ENCODE peak calls at places on chromosomes 5 and 9, in six cellular contexts. A is activated CD4-positive, CD25-positive, alpha-beta regulatory T cell; B is posterior cingulate gyrus; N is mesendoderm; Q is left ventricle myocardium inferior; F is uterus. W is an unnamed sample.

GRCh38 chr5:62742214-62742613 is 163.6 kb downstream of the LRRC70 start:
- DNase-seq in N (no peak), Q (no peak), A (no peak), F (no peak), B (no peak), W (no peak)

GRCh38 chr5:88877826-88878225 is 5.2 kb downstream of the MEF2C start:
- DNase-seq in N (no peak), A (no peak), F (no peak), Q (no peak), B (no peak), W (no peak)

GRCh38 chr5:72066658-72067057 is 40.6 kb upstream of the MAP1B start:
- DNase-seq in B (no peak), A (no peak), F (no peak), N (peak), Q (no peak), W (no peak)

GRCh38 chr5:176535655-176536131 is 1.5 kb downstream of the RNF44 start:
- DNase-seq in A (no peak), N (no peak), F (no peak), B (no peak), Q (no peak), W (no peak)

GRCh38 chr9:107874591-107875374 is 385.2 kb upstream of the KLF4 start:
- DNase-seq in Q (no peak), B (no peak), N (no peak), A (no peak), F (no peak), W (no peak)

GRCh38 chr9:7976167-7976755 is 176.7 kb upstream of the DMAC1 start:
- DNase-seq in F (no peak), B (no peak), N (no peak), A (peak), Q (no peak), W (no peak)

GRCh38 chr5:10250804-10251276 is 760 bp downstream of the CCT5 start:
- DNase-seq in Q (no peak), F (no peak), B (no peak), N (peak), A (no peak), W (no peak)

GRCh38 chr5:135392256-135392655 is 6.8 kb downstream of the MACROH2A1 start:
- DNase-seq in F (no peak), N (no peak), Q (no peak), B (no peak), A (no peak), W (no peak)

GRCh38 chr9:127528407-127529251 is 77.3 kb downstream of the LRSAM1 start:
- DNase-seq in N (peak), B (no peak), A (no peak), Q (no peak), F (no peak), W (no peak)

GRCh38 chr5:32312194-32312681 is 501 bp downstream of the MTMR12 start:
- DNase-seq in B (peak), A (peak), Q (peak), F (peak), N (peak), W (peak)

GRCh38 chr5:78544531-78545200 is 103.9 kb downstream of the LHFPL2 start:
- DNase-seq in F (peak), Q (no peak), B (no peak), N (no peak), A (no peak), W (no peak)

GRCh38 chr5:59842999-59843398 is 50.5 kb downstream of the PDE4D start:
- DNase-seq in B (no peak), F (no peak), Q (no peak), N (no peak), A (no peak), W (no peak)

GRCh38 chr5:95734916-95735315 is 3.8 kb downstream of the RHOBTB3 start:
- DNase-seq in B (no peak), A (no peak), Q (no peak), N (no peak), F (no peak), W (no peak)

GRCh38 chr9:114037961-114038723 is 40.0 kb downstream of the AMBP start:
- DNase-seq in A (no peak), N (peak), B (no peak), F (no peak), Q (no peak), W (no peak)

GRCh38 chr9:19788152-19788551 is 685 bp downstream of the SLC24A2 start:
- DNase-seq in B (peak), F (no peak), A (no peak), N (peak), Q (no peak), W (no peak)

GRCh38 chr9:91422832-91423711 is 560 bp downstream of the NFIL3 start:
- DNase-seq in N (peak), A (peak), F (peak), Q (peak), B (peak), W (peak)

GRCh38 chr5:80703747-80704146 is 49.0 kb upstream of the DHFR start:
- DNase-seq in Q (no peak), B (no peak), N (no peak), A (no peak), F (no peak), W (no peak)

GRCh38 chr9:130539473-130540223 is 39.7 kb upstream of the FUBP3 start:
- DNase-seq in Q (no peak), A (no peak), F (no peak), B (no peak), N (no peak), W (no peak)

GRCh38 chr9:65410926-65411325 is 125.9 kb upstream of the FOXD4L5 start:
- DNase-seq in Q (no peak), F (no peak), B (no peak), N (no peak), A (no peak), W (no peak)

GRCh38 chr5:142307491-142307890 is 17.3 kb downstream of the SPRY4 start:
- DNase-seq in N (peak), Q (no peak), A (no peak), F (no peak), B (no peak), W (no peak)

GRCh38 chr9:123415593-123415930 is 59.6 kb downstream of the CRB2 start:
- DNase-seq in B (no peak), F (no peak), N (no peak), Q (no peak), A (no peak), W (no peak)

GRCh38 chr9:128211551-128212281 is 8.5 kb downstream of the DNM1 start:
- DNase-seq in B (no peak), A (no peak), F (no peak), N (no peak), Q (no peak), W (no peak)

GRCh38 chr9:129761901-129762359 is 9.1 kb upstream of the PTGES start:
- DNase-seq in N (peak), B (no peak), Q (no peak), F (no peak), A (no peak), W (no peak)

GRCh38 chr5:169599451-169599850 is 15.9 kb downstream of the SPDL1 start:
- DNase-seq in Q (no peak), A (no peak), N (peak), B (no peak), F (no peak), W (no peak)

GRCh38 chr5:10351882-10352395 is 1.6 kb upstream of the MARCHF6 start:
- DNase-seq in Q (no peak), F (no peak), A (no peak), B (no peak), N (no peak), W (no peak)

W was measured in psoas muscle.